ENCODE peak calls at places on chromosomes 1 and 21, in ten cellular contexts. S is uterus, Z is spleen, G is caudate nucleus, Y is IMR-90, W is aorta, U is lower lobe of right lung, M is left ventricle myocardium inferior, E is sigmoid colon, N is PC-9. T is an unnamed sample.

GRCh38 chr1:42340898-42341297 is 5.9 kb upstream of the FOXJ3 start:
- DNase-seq in G (no peak), E (no peak), Z (no peak), Y (no peak), U (no peak), M (no peak), S (no peak), W (no peak), N (no peak), T (no peak)

GRCh38 chr21:28729887-28730286 is 262.8 kb downstream of the LTN1 start:
- DNase-seq in Z (no peak), U (no peak), E (no peak), G (no peak), W (no peak), M (no peak), Y (no peak), S (no peak), N (no peak), T (no peak)

GRCh38 chr1:65525297-65526048 is 105.0 kb downstream of the LEPR start:
- DNase-seq in Y (no peak), S (no peak), U (peak; percentile 46), Z (peak; percentile 72), E (peak; percentile 61), G (no peak), N (no peak), M (no peak), W (peak; percentile 80), T (peak; percentile 59)

GRCh38 chr1:228977307-228977706 is 242.0 kb downstream of the RHOU start:
- DNase-seq in W (no peak), Z (no peak), U (no peak), Y (no peak), E (no peak), M (no peak), S (no peak), G (no peak), N (no peak), T (no peak)

GRCh38 chr1:54227091-54227602 is 27.2 kb downstream of the MRPL37 start:
- DNase-seq in Y (peak; percentile 51), N (peak; percentile 48), G (peak; percentile 47), S (no peak), M (no peak), U (no peak), Z (peak; percentile 64), W (no peak), E (no peak), T (no peak)

GRCh38 chr1:50774759-50775351 is 185.2 kb downstream of the FAF1 start:
- DNase-seq in W (no peak), N (no peak), Y (peak; percentile 74), Z (no peak), U (no peak), G (peak; percentile 19), S (no peak), E (no peak), M (no peak), T (no peak)

GRCh38 chr1:245464290-245464689 is 309.5 kb downstream of the KIF26B start:
- DNase-seq in W (no peak), G (no peak), U (no peak), E (no peak), Y (no peak), N (no peak), S (no peak), Z (no peak), M (no peak), T (no peak)

GRCh38 chr1:228334954-228335353 is 71.7 kb downstream of the TRIM11 start:
- DNase-seq in Z (no peak), M (no peak), W (no peak), E (peak; percentile 50), S (no peak), Y (no peak), G (no peak), U (peak; percentile 39), N (no peak), T (peak; percentile 14)

GRCh38 chr1:221174598-221174997 is 295.4 kb downstream of the HLX start:
- DNase-seq in Y (no peak), U (no peak), Z (peak; percentile 63), W (no peak), S (no peak), N (no peak), M (peak; percentile 73), E (no peak), G (peak; percentile 45), T (peak; percentile 81)

GRCh38 chr1:225897595-225898514 is 8.9 kb upstream of the LEFTY1 start:
- DNase-seq in Z (peak; percentile 86), Y (no peak), N (peak; percentile 39), S (no peak), U (no peak), W (no peak), G (no peak), M (no peak), E (no peak), T (no peak)

GRCh38 chr1:2561898-2562895 is 6.0 kb downstream of the TNFRSF14 start:
- DNase-seq in E (no peak), Z (no peak), S (no peak), Y (no peak), U (no peak), W (no peak), M (no peak), G (no peak), N (no peak), T (no peak)

GRCh38 chr1:54965624-54966340 is 14.6 kb upstream of the TMEM61 start:
- DNase-seq in N (peak; percentile 50), G (no peak), S (peak; percentile 26), W (no peak), U (peak; percentile 71), E (peak; percentile 77), M (peak; percentile 55), Y (peak; percentile 45), Z (peak; percentile 82), T (peak; percentile 77)

GRCh38 chr1:192808588-192809285 is at the start of gene RGS2:
- DNase-seq in N (peak; percentile 79), W (peak; percentile 96), E (peak; percentile 98), Z (peak; percentile 98), M (peak; percentile 92), Y (peak; percentile 95), U (peak; percentile 94), S (peak; percentile 93), G (peak; percentile 97), T (peak; percentile 90)

GRCh38 chr1:163076446-163076845 is 7.3 kb downstream of the RGS4 start:
- DNase-seq in N (no peak), G (no peak), M (no peak), E (no peak), W (no peak), Z (no peak), U (no peak), S (no peak), Y (peak; percentile 31), T (no peak)

GRCh38 chr1:245264226-245264625 is 109.4 kb downstream of the KIF26B start:
- DNase-seq in S (no peak), Z (no peak), G (no peak), M (no peak), U (no peak), E (no peak), N (no peak), W (no peak), Y (no peak), T (no peak)

GRCh38 chr1:917076-917459 is 6.7 kb upstream of the SAMD11 start:
- DNase-seq in Z (peak; percentile 61), S (no peak), G (no peak), Y (no peak), M (peak; percentile 13), N (no peak), W (peak; percentile 62), U (no peak), E (no peak), T (peak; percentile 36)

GRCh38 chr1:57209495-57209894 is 214.4 kb downstream of the DAB1 start:
- DNase-seq in Y (no peak), Z (no peak), U (no peak), G (no peak), M (no peak), W (no peak), E (no peak), N (no peak), S (no peak), T (no peak)

GRCh38 chr1:90821793-90822359 is 104.8 kb upstream of the BARHL2 start:
- DNase-seq in E (no peak), N (no peak), Z (no peak), Y (no peak), G (no peak), U (no peak), W (no peak), M (no peak), S (no peak), T (no peak)

GRCh38 chr1:82177190-82177589 is 376.5 kb downstream of the ADGRL2 start:
- DNase-seq in G (no peak), S (no peak), E (no peak), N (no peak), Z (no peak), W (no peak), Y (no peak), M (no peak), U (no peak), T (no peak)
- H3K27ac ChIP-seq in G (no peak overlapping the region), S (no peak overlapping the region), E (no peak overlapping the region), N (no peak overlapping the region), Z (no peak overlapping the region), W (no peak overlapping the region), Y (no peak overlapping the region), M (no peak overlapping the region), U (no peak overlapping the region), T (no peak overlapping the region)

DNA sequence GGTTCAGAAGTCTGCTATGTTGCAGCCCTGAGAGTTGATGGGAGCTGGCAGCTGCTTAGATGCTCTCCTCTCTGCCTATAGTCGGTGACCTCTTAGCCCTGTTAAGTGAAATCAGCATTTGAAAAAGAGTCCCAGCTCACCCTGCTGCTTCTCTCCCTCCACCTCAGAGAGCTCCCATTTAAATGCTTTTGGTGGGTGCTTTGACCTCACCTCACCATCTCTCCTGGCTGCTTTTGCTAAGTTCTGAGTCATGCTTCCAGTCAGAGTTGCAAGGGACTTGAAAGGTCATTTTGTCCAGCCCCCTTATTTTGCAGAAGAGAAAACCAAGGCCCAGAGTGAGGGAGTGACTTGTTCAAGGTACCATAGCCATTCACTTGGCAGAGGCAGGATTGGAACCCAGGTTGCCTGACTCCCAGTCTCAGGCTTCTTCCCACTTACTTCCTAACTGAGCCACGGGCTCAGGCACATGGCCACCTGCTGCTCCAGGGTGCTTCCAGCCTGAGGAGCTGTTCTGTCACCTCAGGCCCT is 3.3 kb downstream of the MAPKAPK2 start:
- DNase-seq in N (no peak), S (no peak), G (no peak), U (no peak), M (no peak), Z (no peak), Y (peak; percentile 67), W (no peak), E (peak; percentile 58), T (no peak)
- H3K27ac ChIP-seq in N (no peak overlapping the region), S (peak overlapping the region; percentile 99), G (no peak overlapping the region), U (no peak overlapping the region), M (peak overlapping the region; percentile 97), Z (no peak overlapping the region), Y (no peak overlapping the region), W (no peak overlapping the region), E (peak overlapping the region; percentile 99), T (peak overlapping the region; percentile 98)

GRCh38 chr1:202567747-202568146 is 142.5 kb downstream of the SYT2 start:
- DNase-seq in U (no peak), W (no peak), Y (no peak), E (no peak), Z (no peak), G (no peak), M (no peak), N (peak; percentile 65), S (no peak), T (no peak)
- H3K27ac ChIP-seq in U (peak overlapping the region; percentile 25), W (peak overlapping the region; percentile 67), Y (no peak overlapping the region), E (peak overlapping the region; percentile 78), Z (peak overlapping the region; percentile 39), G (no peak overlapping the region), M (peak overlapping the region; percentile 32), N (peak overlapping the region; percentile 47), S (peak overlapping the region; percentile 100), T (peak overlapping the region; percentile 28)

GRCh38 chr1:59468828-59469428 is 172.0 kb downstream of the FGGY start:
- DNase-seq in N (no peak), U (no peak), Y (no peak), S (no peak), G (no peak), E (no peak), M (no peak), W (no peak), Z (no peak), T (no peak)
- H3K27ac ChIP-seq in N (no peak overlapping the region), U (no peak overlapping the region), Y (no peak overlapping the region), S (no peak overlapping the region), G (no peak overlapping the region), E (no peak overlapping the region), M (no peak overlapping the region), W (no peak overlapping the region), Z (no peak overlapping the region), T (no peak overlapping the region)

T was measured in psoas muscle.